ENCODE peak calls at places on chromosomes 5 and 9, in six cellular contexts. M is ovary; H is CD4-positive, alpha-beta memory T cell; E is kidney; Z is CD8-positive, alpha-beta T cell; N is psoas muscle. O is an unnamed sample. For H3K4me1, the result is how much of the 10 kb centered on the place peaks cover.

GRCh38 chr9:126754436-126755324 is 50.2 kb upstream of the ZBTB43 start:
- DNase-seq in Z (no peak), N (no peak), H (no peak), M (no peak), E (no peak), O (no peak)

GRCh38 chr5:55159763-55160492 is at the start of gene GPX8:
- DNase-seq in M (peak), E (no peak), Z (no peak), H (peak), N (no peak), O (peak)

GRCh38 chr9:98899399-98900056 is 44.2 kb upstream of the COL15A1 start:
- DNase-seq in Z (peak), M (no peak), H (no peak), N (no peak), E (no peak), O (no peak)

GRCh38 chr9:121455527-121456239 is 44.0 kb downstream of the GGTA1 start:
- DNase-seq in Z (no peak), N (no peak), H (no peak), E (no peak), M (no peak), O (no peak)

GRCh38 chr9:4415281-4415680 is 75.0 kb upstream of the SLC1A1 start:
- DNase-seq in Z (no peak), M (no peak), H (no peak), E (no peak), N (no peak), O (no peak)

GRCh38 chr5:87717761-87718160 is 305.0 kb upstream of the CCNH start:
- DNase-seq in N (no peak), M (no peak), E (no peak), Z (no peak), H (no peak), O (no peak)

GRCh38 chr5:102638912-102639652 is 116.0 kb upstream of the PAM start:
- DNase-seq in E (no peak), M (no peak), H (no peak), Z (no peak), N (no peak), O (no peak)

GRCh38 chr9:95875305-95876137 is at the start of gene ERCC6L2:
- DNase-seq in N (peak), H (peak), Z (peak), E (peak), M (peak), O (peak)

GRCh38 chr5:85170183-85170582 is 785.5 kb upstream of the EDIL3 start:
- DNase-seq in E (no peak), N (no peak), Z (no peak), M (no peak), H (no peak), O (no peak)

GRCh38 chr9:95087659-95088242 is 229.8 kb downstream of the FANCC start:
- DNase-seq in M (no peak), N (no peak), Z (no peak), H (no peak), E (no peak), O (no peak)

GRCh38 chr5:140101179-140101578 is 12.7 kb upstream of the PURA start:
- DNase-seq in H (no peak), N (no peak), E (no peak), Z (no peak), M (no peak), O (no peak)

GRCh38 chr5:54570923-54571322 is 53.4 kb downstream of the SNX18 start:
- DNase-seq in H (no peak), M (peak), E (no peak), N (no peak), Z (no peak), O (no peak)

GRCh38 chr9:34382054-34382453 is 5.4 kb upstream of the MYORG start:
- DNase-seq in N (no peak), Z (peak), H (no peak), E (no peak), M (no peak), O (no peak)

GRCh38 chr9:97571664-97572063 is 61.5 kb downstream of the TSTD2 start:
- DNase-seq in N (no peak), H (no peak), M (no peak), E (no peak), Z (peak), O (no peak)

GRCh38 chr5:160262665-160263064 is 33.4 kb downstream of the FABP6 start:
- DNase-seq in H (no peak), E (no peak), M (no peak), Z (no peak), N (no peak), O (no peak)

GRCh38 chr5:59682542-59682941 is 211.0 kb downstream of the PDE4D start:
- DNase-seq in Z (no peak), H (no peak), E (no peak), N (no peak), M (no peak), O (no peak)

GRCh38 chr9:134834217-134834956 is 46.2 kb upstream of the FCN2 start:
- DNase-seq in Z (no peak), E (no peak), N (no peak), H (no peak), M (no peak), O (no peak)

GRCh38 chr5:150142800-150143724 is 12.6 kb downstream of the PDGFRB start:
- DNase-seq in Z (no peak), M (peak), E (peak), H (no peak), N (peak), O (no peak)

GRCh38 chr9:84667571-84668203 is 1.8 kb upstream of the NTRK2 start:
- DNase-seq in M (peak), N (no peak), H (no peak), Z (no peak), E (no peak), O (no peak)

GRCh38 chr5:116722666-116723065 is 148.0 kb upstream of the SEMA6A start:
- DNase-seq in H (no peak), Z (no peak), E (no peak), M (peak), N (no peak), O (no peak)

GRCh38 chr5:24477958-24478357 is 166.8 kb downstream of the CDH10 start:
- DNase-seq in M (no peak), E (no peak), Z (no peak), H (no peak), N (no peak), O (no peak)

GRCh38 chr5:138686668-138687067 is 66.6 kb upstream of the CTNNA1 start:
- DNase-seq in E (no peak), N (no peak), H (no peak), M (no peak), Z (no peak), O (no peak)

GRCh38 chr5:96264047-96264446 is 169.0 kb downstream of the PCSK1 start:
- DNase-seq in M (no peak), Z (no peak), N (no peak), E (no peak), H (no peak), O (no peak)

GRCh38 chr5:57976506-57976905 is 483.4 kb downstream of the PLK2 start:
- DNase-seq in E (no peak), H (no peak), N (no peak), M (no peak), Z (no peak), O (no peak)

GRCh38 chr5:174523311-174524159 is 200.8 kb upstream of the MSX2 start:
- DNase-seq in N (no peak), M (no peak), E (no peak), Z (no peak), H (no peak), O (no peak)

GRCh38 chr9:91119147-91119546 is 242.6 kb downstream of the AUH start:
- DNase-seq in Z (no peak), N (no peak), E (no peak), H (no peak), M (no peak), O (no peak)

GRCh38 chr5:61322738-61323429 is 9.2 kb upstream of the ZSWIM6 start:
- DNase-seq in M (no peak), N (no peak), Z (no peak), E (peak), H (no peak), O (no peak)

GRCh38 chr5:171306785-171307591 is 2.1 kb upstream of the TLX3 start:
- DNase-seq in N (no peak), H (no peak), E (peak), Z (no peak), M (no peak), O (no peak)

GRCh38 chr9:13567833-13568232 is 288.3 kb upstream of the MPDZ start:
- DNase-seq in M (no peak), H (no peak), Z (no peak), E (no peak), N (no peak), O (no peak)

GRCh38 chr9:135051316-135052038 is 36.0 kb upstream of the OLFM1 start:
- DNase-seq in N (no peak), E (no peak), Z (no peak), H (no peak), M (no peak), O (no peak)

GRCh38 chr9:76206821-76207220 is 187.4 kb downstream of the RFK start:
- DNase-seq in H (no peak), Z (no peak), E (no peak), M (no peak), N (no peak), O (no peak)

DNA sequence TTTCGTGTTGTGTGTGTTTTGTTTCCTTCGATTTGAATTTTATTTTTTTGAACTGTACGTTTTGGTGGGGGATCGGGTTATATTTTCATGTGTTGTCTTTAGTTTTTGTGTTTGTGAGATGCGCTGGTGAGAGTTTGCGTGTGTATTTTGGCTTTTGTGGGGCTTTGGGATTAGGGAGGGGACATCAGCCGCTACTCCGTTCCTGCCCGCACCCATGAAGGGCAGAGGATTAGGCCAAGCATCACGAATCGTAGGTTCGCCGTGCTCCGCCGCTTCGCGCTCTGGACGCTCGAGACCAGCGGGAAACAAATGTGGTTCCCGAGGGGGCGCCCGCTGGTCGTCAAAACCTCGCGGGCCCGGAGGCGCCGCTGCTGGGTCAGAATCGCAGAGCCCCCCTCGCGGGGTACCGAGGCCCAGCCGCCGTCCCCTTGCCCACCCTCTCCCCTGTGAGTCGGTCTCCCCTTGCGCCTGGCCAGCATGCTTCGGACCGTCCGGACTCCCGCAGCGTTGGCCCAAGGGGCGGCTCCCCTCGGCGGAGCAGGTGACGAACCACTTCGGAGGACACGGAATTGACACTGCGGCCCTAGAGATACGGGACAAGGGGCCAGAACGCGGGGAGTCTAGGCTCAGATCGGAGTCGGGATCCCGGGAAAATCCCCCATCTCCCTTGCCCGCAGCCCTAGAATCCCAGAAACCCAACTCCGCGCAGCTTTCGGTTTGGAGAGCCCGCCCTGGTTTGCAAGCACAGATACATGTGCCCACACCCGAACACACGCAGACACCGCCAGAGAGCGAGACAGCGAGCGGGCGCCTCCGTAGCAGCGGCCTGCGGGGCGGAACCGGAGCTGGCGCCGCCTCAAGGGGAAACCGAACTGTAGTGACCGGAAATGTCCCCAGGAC is 2.4 kb upstream of the PAX5 start:
- DNase-seq in H (peak), N (no peak), M (no peak), Z (no peak), E (peak), O (peak)
- H3K27ac ChIP-seq in H (no peak), N (no peak), M (no peak), Z (no peak), E (no peak), O (no peak)

GRCh38 chr5:175892401-175892800 is 21.0 kb downstream of the CPLX2 start:
- DNase-seq in M (no peak), Z (no peak), N (no peak), E (no peak), H (no peak), O (no peak)
- H3K4me1 ChIP-seq in M (under half), Z (under half), N (under half), E (under half), H (under half), O (under half)

GRCh38 chr5:154780128-154780527 is 25.0 kb downstream of the LARP1 start:
- DNase-seq in E (no peak), M (no peak), H (no peak), N (no peak), Z (no peak), O (no peak)

GRCh38 chr5:154782326-154782725 is 27.1 kb downstream of the LARP1 start:
- DNase-seq in H (no peak), Z (no peak), E (no peak), M (no peak), N (no peak), O (no peak)

GRCh38 chr5:154784856-154785255 is 29.7 kb downstream of the LARP1 start:
- DNase-seq in Z (no peak), E (no peak), N (no peak), M (no peak), H (no peak), O (no peak)

GRCh38 chr5:154783774-154784460 is 28.7 kb downstream of the LARP1 start:
- DNase-seq in Z (no peak), M (no peak), H (no peak), N (peak), E (no peak), O (no peak)

GRCh38 chr5:154782812-154783592 is 27.8 kb downstream of the LARP1 start:
- DNase-seq in Z (no peak), M (no peak), E (no peak), H (no peak), N (no peak), O (no peak)
- H3K27ac ChIP-seq in Z (no peak), M (peak), E (no peak), H (no peak), N (peak), O (peak)

DNA sequence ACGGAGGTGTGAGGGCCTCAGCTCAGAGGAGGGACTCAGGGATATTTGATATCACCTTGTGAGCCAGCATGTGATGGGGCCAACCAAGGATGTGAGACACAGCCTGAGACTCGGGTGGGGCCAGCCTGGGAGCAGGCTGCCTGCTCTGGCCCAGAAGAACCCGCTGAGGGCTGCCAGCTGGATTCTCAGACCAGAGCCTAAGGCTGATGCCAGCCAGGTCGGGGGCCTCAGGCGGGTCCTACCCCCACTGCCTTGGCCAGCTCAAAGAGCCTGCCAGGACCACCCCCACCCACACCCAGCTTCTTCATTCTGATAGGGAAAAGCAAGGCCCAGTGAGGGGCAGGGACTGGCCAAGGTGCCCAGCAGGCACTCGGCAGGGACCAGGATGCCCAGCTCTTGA is 20.3 kb upstream of the DUSP1 start:
- DNase-seq in M (peak), Z (no peak), E (no peak), H (no peak), N (no peak), O (no peak)
- H3K4me1 ChIP-seq in M (under half), Z (under half), E (under half), H (under half), N (half or more), O (under half)

DNA sequence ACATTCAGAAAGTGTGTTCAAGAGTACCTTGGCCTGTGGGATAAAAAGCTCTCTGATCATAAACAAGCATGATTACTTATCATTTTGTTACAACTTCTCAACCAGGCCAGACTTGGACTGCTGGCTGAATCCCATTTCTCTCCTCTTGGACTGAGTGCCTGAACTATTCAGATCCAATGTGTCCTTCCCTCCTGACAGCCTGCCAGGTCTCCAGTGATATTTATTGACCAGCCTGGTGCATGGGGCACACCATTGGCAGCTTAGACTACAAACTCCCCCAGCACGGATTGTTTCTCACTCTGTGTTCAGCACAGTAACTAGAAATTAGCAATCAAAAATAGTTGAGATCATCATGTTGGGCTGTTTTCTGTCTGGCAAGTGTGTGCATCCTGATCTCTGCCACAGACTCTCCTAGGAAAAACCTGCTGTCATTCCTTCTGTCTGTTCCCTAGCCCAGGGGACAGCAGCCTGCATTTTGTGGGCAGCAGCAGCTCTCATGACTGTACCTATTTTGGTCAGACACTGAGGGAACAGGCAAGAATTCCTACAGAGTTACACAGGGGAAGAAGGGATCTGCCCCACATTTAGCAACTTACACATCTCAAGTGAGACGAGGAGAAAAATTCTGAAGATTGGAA is 348.1 kb downstream of the ADAMTS6 start:
- DNase-seq in H (no peak), E (no peak), M (no peak), N (no peak), Z (no peak), O (no peak)
- H3K27ac ChIP-seq in H (no peak), E (no peak), M (no peak), N (no peak), Z (no peak), O (no peak)

GRCh38 chr5:16067415-16067814 is 112.2 kb downstream of the MARCHF11 start:
- DNase-seq in N (no peak), E (no peak), H (no peak), M (no peak), Z (no peak), O (no peak)

GRCh38 chr5:16064135-16064893 is 115.3 kb downstream of the MARCHF11 start:
- DNase-seq in N (no peak), M (no peak), E (no peak), Z (no peak), H (no peak), O (no peak)

GRCh38 chr5:16065810-16066209 is 113.8 kb downstream of the MARCHF11 start:
- DNase-seq in N (no peak), M (no peak), Z (no peak), H (no peak), E (no peak), O (no peak)

GRCh38 chr5:16066320-16066719 is 113.3 kb downstream of the MARCHF11 start:
- DNase-seq in M (no peak), H (no peak), N (no peak), E (no peak), Z (no peak), O (no peak)

GRCh38 chr5:16066810-16067209 is 112.8 kb downstream of the MARCHF11 start:
- DNase-seq in Z (no peak), N (no peak), E (no peak), M (no peak), H (no peak), O (no peak)
- H3K4me1 ChIP-seq in Z (under half), N (under half), E (under half), M (under half), H (under half), O (under half)